ENCODE peak calls at places on chromosomes 11 and 22, in ten cellular contexts. One of them, this sample, is unnamed.

GRCh38 chr11:70481625-70482528 is 83.5 kb downstream of the CTTN start:
- DNase-seq in heart right ventricle: peak
- DNase-seq in CD4-positive, alpha-beta T cell: no peak
- DNase-seq in Caco-2: no peak
- DNase-seq in CD8-positive, alpha-beta T cell: no peak
- DNase-seq in thoracic aorta: no peak
- DNase-seq in lung: peak
- DNase-seq in bronchial epithelial cell: no peak
- DNase-seq in HFF-Myc: no peak
- DNase-seq in K562: peak
- DNase-seq in this sample: no peak

GRCh38 chr11:2316169-2316962 is 14.6 kb downstream of the TSPAN32 start:
- DNase-seq in heart right ventricle: no peak
- DNase-seq in CD4-positive, alpha-beta T cell: no peak
- DNase-seq in Caco-2: no peak
- DNase-seq in CD8-positive, alpha-beta T cell: no peak
- DNase-seq in thoracic aorta: no peak
- DNase-seq in lung: no peak
- DNase-seq in bronchial epithelial cell: no peak
- DNase-seq in HFF-Myc: no peak
- DNase-seq in K562: no peak
- DNase-seq in this sample: no peak

GRCh38 chr11:73157141-73158010 is 15.3 kb upstream of the FCHSD2 start:
- DNase-seq in heart right ventricle: peak
- DNase-seq in CD4-positive, alpha-beta T cell: no peak
- DNase-seq in Caco-2: no peak
- DNase-seq in CD8-positive, alpha-beta T cell: no peak
- DNase-seq in thoracic aorta: peak
- DNase-seq in lung: no peak
- DNase-seq in bronchial epithelial cell: no peak
- DNase-seq in HFF-Myc: no peak
- DNase-seq in K562: no peak
- DNase-seq in this sample: no peak

GRCh38 chr11:12909866-12910265 is 99.2 kb upstream of the RASSF10 start:
- DNase-seq in heart right ventricle: no peak
- DNase-seq in CD4-positive, alpha-beta T cell: no peak
- DNase-seq in Caco-2: no peak
- DNase-seq in CD8-positive, alpha-beta T cell: no peak
- DNase-seq in thoracic aorta: no peak
- DNase-seq in lung: no peak
- DNase-seq in bronchial epithelial cell: no peak
- DNase-seq in HFF-Myc: no peak
- DNase-seq in K562: no peak
- DNase-seq in this sample: no peak

GRCh38 chr11:27089746-27090145 is 49.1 kb downstream of the BBOX1 start:
- DNase-seq in heart right ventricle: no peak
- DNase-seq in CD4-positive, alpha-beta T cell: no peak
- DNase-seq in Caco-2: no peak
- DNase-seq in CD8-positive, alpha-beta T cell: no peak
- DNase-seq in thoracic aorta: no peak
- DNase-seq in lung: no peak
- DNase-seq in bronchial epithelial cell: peak
- DNase-seq in HFF-Myc: no peak
- DNase-seq in K562: no peak
- DNase-seq in this sample: no peak

GRCh38 chr11:13008625-13009475 is at the start of gene RASSF10:
- DNase-seq in heart right ventricle: peak
- DNase-seq in CD4-positive, alpha-beta T cell: no peak
- DNase-seq in Caco-2: peak
- DNase-seq in CD8-positive, alpha-beta T cell: no peak
- DNase-seq in thoracic aorta: no peak
- DNase-seq in lung: peak
- DNase-seq in bronchial epithelial cell: peak
- DNase-seq in HFF-Myc: no peak
- DNase-seq in K562: no peak
- DNase-seq in this sample: peak

GRCh38 chr11:69752890-69753289 is 22.3 kb downstream of the FGF4 start:
- DNase-seq in heart right ventricle: no peak
- DNase-seq in CD4-positive, alpha-beta T cell: no peak
- DNase-seq in Caco-2: no peak
- DNase-seq in CD8-positive, alpha-beta T cell: no peak
- DNase-seq in thoracic aorta: no peak
- DNase-seq in lung: no peak
- DNase-seq in bronchial epithelial cell: no peak
- DNase-seq in HFF-Myc: no peak
- DNase-seq in K562: no peak
- DNase-seq in this sample: no peak

GRCh38 chr11:57649826-57650738 is at the start of gene YPEL4:
- DNase-seq in heart right ventricle: peak
- DNase-seq in CD4-positive, alpha-beta T cell: peak
- DNase-seq in Caco-2: no peak
- DNase-seq in CD8-positive, alpha-beta T cell: peak
- DNase-seq in thoracic aorta: no peak
- DNase-seq in lung: no peak
- DNase-seq in bronchial epithelial cell: peak
- DNase-seq in HFF-Myc: no peak
- DNase-seq in K562: peak
- DNase-seq in this sample: no peak

GRCh38 chr11:128208329-128209220 is 378.8 kb downstream of the ETS1 start:
- DNase-seq in heart right ventricle: no peak
- DNase-seq in CD4-positive, alpha-beta T cell: no peak
- DNase-seq in Caco-2: no peak
- DNase-seq in CD8-positive, alpha-beta T cell: no peak
- DNase-seq in thoracic aorta: peak
- DNase-seq in lung: peak
- DNase-seq in bronchial epithelial cell: peak
- DNase-seq in HFF-Myc: peak
- DNase-seq in K562: no peak
- DNase-seq in this sample: no peak

GRCh38 chr22:22955276-22955798 is 67.7 kb downstream of the IGLL5 start:
- DNase-seq in heart right ventricle: no peak
- DNase-seq in CD4-positive, alpha-beta T cell: no peak
- DNase-seq in Caco-2: no peak
- DNase-seq in CD8-positive, alpha-beta T cell: no peak
- DNase-seq in thoracic aorta: no peak
- DNase-seq in lung: no peak
- DNase-seq in bronchial epithelial cell: peak
- DNase-seq in HFF-Myc: no peak
- DNase-seq in K562: no peak
- DNase-seq in this sample: no peak

DNA sequence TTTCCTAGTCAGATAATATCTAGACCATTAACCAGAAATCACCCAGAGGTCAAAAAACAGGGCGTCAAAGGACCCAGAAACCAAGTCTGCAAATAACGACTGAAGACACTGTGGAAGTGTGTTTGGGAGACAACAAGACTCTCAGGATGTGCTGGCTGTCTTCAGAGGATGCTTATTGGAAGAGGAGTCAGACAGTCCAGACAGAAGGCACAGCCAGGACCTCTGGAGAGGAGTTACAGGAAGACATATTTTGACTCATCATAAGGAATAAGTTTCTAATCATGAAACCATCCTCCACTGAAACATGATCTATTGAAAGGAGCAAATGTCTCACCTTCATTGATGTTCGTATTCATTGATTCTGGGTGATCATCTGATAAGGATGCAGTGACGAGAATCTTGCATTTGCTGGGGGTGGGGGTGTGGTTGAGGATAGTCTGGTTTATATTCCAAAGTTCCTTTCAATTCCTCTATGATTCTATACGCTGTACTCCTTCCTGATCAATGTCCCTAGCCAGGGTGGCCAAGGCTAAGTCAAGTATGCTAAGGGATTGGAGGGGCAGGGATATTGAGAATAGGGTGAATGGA is 2.5 kb upstream of the CXCR5 start:
- DNase-seq in heart right ventricle: no peak
- DNase-seq in CD4-positive, alpha-beta T cell: no peak
- DNase-seq in Caco-2: no peak
- DNase-seq in CD8-positive, alpha-beta T cell: no peak
- DNase-seq in thoracic aorta: no peak
- DNase-seq in lung: no peak
- DNase-seq in bronchial epithelial cell: no peak
- DNase-seq in HFF-Myc: no peak
- DNase-seq in K562: no peak
- DNase-seq in this sample: no peak
- TF ChIP-seq CTCF in heart right ventricle: no peak
- TF ChIP-seq CTCF in CD4-positive, alpha-beta T cell: no peak
- TF ChIP-seq CTCF in Caco-2: no peak
- TF ChIP-seq CTCF in CD8-positive, alpha-beta T cell: no peak
- TF ChIP-seq CTCF in thoracic aorta: no peak
- TF ChIP-seq CTCF in lung: no peak
- TF ChIP-seq CTCF in bronchial epithelial cell: no peak
- TF ChIP-seq CTCF in HFF-Myc: no peak
- TF ChIP-seq CTCF in K562: no peak
- TF ChIP-seq CTCF in this sample: no peak

GRCh38 chr22:25941365-25941960 is 199.5 kb downstream of the MYO18B start:
- DNase-seq in heart right ventricle: no peak
- DNase-seq in CD4-positive, alpha-beta T cell: no peak
- DNase-seq in Caco-2: no peak
- DNase-seq in CD8-positive, alpha-beta T cell: no peak
- DNase-seq in thoracic aorta: no peak
- DNase-seq in lung: no peak
- DNase-seq in bronchial epithelial cell: no peak
- DNase-seq in HFF-Myc: no peak
- DNase-seq in K562: no peak
- DNase-seq in this sample: no peak

GRCh38 chr22:25942126-25942988 is 200.4 kb downstream of the MYO18B start:
- DNase-seq in heart right ventricle: no peak
- DNase-seq in CD4-positive, alpha-beta T cell: no peak
- DNase-seq in Caco-2: no peak
- DNase-seq in CD8-positive, alpha-beta T cell: no peak
- DNase-seq in thoracic aorta: no peak
- DNase-seq in lung: no peak
- DNase-seq in bronchial epithelial cell: no peak
- DNase-seq in HFF-Myc: no peak
- DNase-seq in K562: no peak
- DNase-seq in this sample: no peak

GRCh38 chr22:25942989-25943411 is 201.0 kb downstream of the MYO18B start:
- DNase-seq in heart right ventricle: peak
- DNase-seq in CD4-positive, alpha-beta T cell: no peak
- DNase-seq in Caco-2: no peak
- DNase-seq in CD8-positive, alpha-beta T cell: no peak
- DNase-seq in thoracic aorta: no peak
- DNase-seq in lung: no peak
- DNase-seq in bronchial epithelial cell: no peak
- DNase-seq in HFF-Myc: no peak
- DNase-seq in K562: no peak
- DNase-seq in this sample: no peak

GRCh38 chr22:25940479-25940878 is 198.5 kb downstream of the MYO18B start:
- DNase-seq in heart right ventricle: no peak
- DNase-seq in CD4-positive, alpha-beta T cell: no peak
- DNase-seq in Caco-2: no peak
- DNase-seq in CD8-positive, alpha-beta T cell: no peak
- DNase-seq in thoracic aorta: no peak
- DNase-seq in lung: no peak
- DNase-seq in bronchial epithelial cell: no peak
- DNase-seq in HFF-Myc: no peak
- DNase-seq in K562: no peak
- DNase-seq in this sample: no peak

GRCh38 chr22:25939384-25939783 is 197.4 kb downstream of the MYO18B start:
- DNase-seq in heart right ventricle: no peak
- DNase-seq in CD4-positive, alpha-beta T cell: no peak
- DNase-seq in Caco-2: no peak
- DNase-seq in CD8-positive, alpha-beta T cell: no peak
- DNase-seq in thoracic aorta: no peak
- DNase-seq in lung: no peak
- DNase-seq in bronchial epithelial cell: no peak
- DNase-seq in HFF-Myc: no peak
- DNase-seq in K562: no peak
- DNase-seq in this sample: no peak
- TF ChIP-seq CTCF in heart right ventricle: no peak
- TF ChIP-seq CTCF in CD4-positive, alpha-beta T cell: no peak
- TF ChIP-seq CTCF in Caco-2: no peak
- TF ChIP-seq CTCF in CD8-positive, alpha-beta T cell: no peak
- TF ChIP-seq CTCF in thoracic aorta: no peak
- TF ChIP-seq CTCF in lung: no peak
- TF ChIP-seq CTCF in bronchial epithelial cell: no peak
- TF ChIP-seq CTCF in HFF-Myc: no peak
- TF ChIP-seq CTCF in K562: no peak
- TF ChIP-seq CTCF in this sample: no peak

DNA sequence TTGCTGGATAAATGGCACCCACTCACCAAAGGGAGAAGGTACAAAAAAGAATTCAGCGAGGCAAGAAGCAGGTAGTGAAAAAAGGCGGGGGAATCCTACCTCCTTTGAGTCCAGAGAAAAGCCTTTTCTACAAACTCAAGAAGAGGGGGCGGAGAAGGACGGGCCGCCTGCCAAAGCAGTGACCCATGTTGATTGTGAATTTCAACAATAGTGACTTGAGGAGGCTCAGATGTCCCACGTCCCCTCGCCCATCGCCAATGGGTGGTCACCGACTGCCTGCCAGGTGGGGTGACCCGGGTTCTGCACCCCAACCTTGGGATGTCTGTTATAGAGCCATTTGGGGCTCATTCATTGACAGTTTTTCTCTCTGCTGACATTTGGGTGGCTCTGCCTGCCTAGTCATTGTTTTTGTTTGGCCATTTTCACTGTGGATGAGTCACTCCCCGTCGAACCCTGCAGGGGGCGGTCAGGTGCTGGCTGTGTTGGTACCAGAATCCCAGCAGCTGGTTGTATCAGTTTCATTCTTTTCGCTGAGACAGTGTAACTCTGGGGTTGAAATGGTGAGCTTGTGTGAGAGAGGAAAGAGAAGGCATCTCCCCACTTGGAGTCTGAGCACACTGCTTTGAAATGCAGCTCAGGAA is 163.4 kb upstream of the NCAM1 start:
- DNase-seq in heart right ventricle: no peak
- DNase-seq in CD4-positive, alpha-beta T cell: no peak
- DNase-seq in Caco-2: peak
- DNase-seq in CD8-positive, alpha-beta T cell: no peak
- DNase-seq in thoracic aorta: no peak
- DNase-seq in lung: no peak
- DNase-seq in bronchial epithelial cell: peak
- DNase-seq in HFF-Myc: no peak
- DNase-seq in K562: peak
- DNase-seq in this sample: peak
- TF ChIP-seq CTCF in heart right ventricle: no peak
- TF ChIP-seq CTCF in CD4-positive, alpha-beta T cell: no peak
- TF ChIP-seq CTCF in Caco-2: peak
- TF ChIP-seq CTCF in CD8-positive, alpha-beta T cell: no peak
- TF ChIP-seq CTCF in thoracic aorta: no peak
- TF ChIP-seq CTCF in lung: peak
- TF ChIP-seq CTCF in bronchial epithelial cell: peak
- TF ChIP-seq CTCF in HFF-Myc: peak
- TF ChIP-seq CTCF in K562: peak
- TF ChIP-seq CTCF in this sample: peak

GRCh38 chr11:47376543-47377371 is 1.6 kb downstream of the SPI1 start:
- DNase-seq in heart right ventricle: no peak
- DNase-seq in CD4-positive, alpha-beta T cell: no peak
- DNase-seq in Caco-2: no peak
- DNase-seq in CD8-positive, alpha-beta T cell: no peak
- DNase-seq in thoracic aorta: no peak
- DNase-seq in lung: peak
- DNase-seq in bronchial epithelial cell: no peak
- DNase-seq in HFF-Myc: no peak
- DNase-seq in K562: peak
- DNase-seq in this sample: no peak
- TF ChIP-seq CTCF in heart right ventricle: no peak
- TF ChIP-seq CTCF in CD4-positive, alpha-beta T cell: no peak
- TF ChIP-seq CTCF in Caco-2: no peak
- TF ChIP-seq CTCF in CD8-positive, alpha-beta T cell: no peak
- TF ChIP-seq CTCF in thoracic aorta: no peak
- TF ChIP-seq CTCF in lung: no peak
- TF ChIP-seq CTCF in bronchial epithelial cell: no peak
- TF ChIP-seq CTCF in HFF-Myc: no peak
- TF ChIP-seq CTCF in K562: peak
- TF ChIP-seq CTCF in this sample: no peak